ENCODE peak calls at places on chromosomes 11 and 22, in ten cellular contexts. One of them, this sample, is unnamed.
A peak's percentile ranks its signal among the peaks of the same experiment; 100 is the strongest.

GRCh38 chr11:44629732-44630345 is 64.4 kb downstream of the CD82 start:
- DNase-seq in HL-60: no peak
- DNase-seq in GM12892: no peak
- DNase-seq in esophagus muscularis mucosa: peak; percentile 72
- DNase-seq in breast epithelium: no peak
- DNase-seq in HepG2: no peak
- DNase-seq in transverse colon: no peak
- DNase-seq in HCT116: no peak
- DNase-seq in upper lobe of left lung: no peak
- DNase-seq in prostate gland: no peak
- DNase-seq in this sample: peak; percentile 3

GRCh38 chr11:84871116-84871515 is 756.0 kb downstream of the DLG2 start:
- DNase-seq in HL-60: no peak
- DNase-seq in GM12892: no peak
- DNase-seq in esophagus muscularis mucosa: no peak
- DNase-seq in breast epithelium: no peak
- DNase-seq in HepG2: no peak
- DNase-seq in transverse colon: no peak
- DNase-seq in HCT116: no peak
- DNase-seq in upper lobe of left lung: no peak
- DNase-seq in prostate gland: no peak
- DNase-seq in this sample: no peak

GRCh38 chr11:75141166-75141565 is 9.7 kb upstream of the SLCO2B1 start:
- DNase-seq in HL-60: no peak
- DNase-seq in GM12892: no peak
- DNase-seq in esophagus muscularis mucosa: no peak
- DNase-seq in breast epithelium: no peak
- DNase-seq in HepG2: no peak
- DNase-seq in transverse colon: no peak
- DNase-seq in HCT116: no peak
- DNase-seq in upper lobe of left lung: no peak
- DNase-seq in prostate gland: no peak
- DNase-seq in this sample: no peak

GRCh38 chr22:36921309-36922096 is 8.1 kb downstream of the CSF2RB start:
- DNase-seq in HL-60: peak; percentile 30
- DNase-seq in GM12892: peak; percentile 57
- DNase-seq in esophagus muscularis mucosa: no peak
- DNase-seq in breast epithelium: no peak
- DNase-seq in HepG2: no peak
- DNase-seq in transverse colon: peak; percentile 48
- DNase-seq in HCT116: no peak
- DNase-seq in upper lobe of left lung: peak; percentile 63
- DNase-seq in prostate gland: no peak
- DNase-seq in this sample: peak; percentile 39

GRCh38 chr11:45110562-45110961 is 35.9 kb upstream of the PRDM11 start:
- DNase-seq in HL-60: peak; percentile 35
- DNase-seq in GM12892: peak; percentile 35
- DNase-seq in esophagus muscularis mucosa: peak; percentile 89
- DNase-seq in breast epithelium: no peak
- DNase-seq in HepG2: peak; percentile 72
- DNase-seq in transverse colon: peak; percentile 33
- DNase-seq in HCT116: peak; percentile 64
- DNase-seq in upper lobe of left lung: no peak
- DNase-seq in prostate gland: peak; percentile 65
- DNase-seq in this sample: peak; percentile 48

GRCh38 chr11:34288482-34288881 is 69.3 kb downstream of the ABTB2 start:
- DNase-seq in HL-60: no peak
- DNase-seq in GM12892: no peak
- DNase-seq in esophagus muscularis mucosa: no peak
- DNase-seq in breast epithelium: no peak
- DNase-seq in HepG2: no peak
- DNase-seq in transverse colon: no peak
- DNase-seq in HCT116: no peak
- DNase-seq in upper lobe of left lung: no peak
- DNase-seq in prostate gland: no peak
- DNase-seq in this sample: no peak

GRCh38 chr22:48821346-48822186 is 1006.1 kb downstream of the BRD1 start:
- DNase-seq in HL-60: no peak
- DNase-seq in GM12892: no peak
- DNase-seq in esophagus muscularis mucosa: no peak
- DNase-seq in breast epithelium: peak; percentile 41
- DNase-seq in HepG2: no peak
- DNase-seq in transverse colon: no peak
- DNase-seq in HCT116: no peak
- DNase-seq in upper lobe of left lung: no peak
- DNase-seq in prostate gland: no peak
- DNase-seq in this sample: no peak

GRCh38 chr22:33710326-33710725 is 209.9 kb downstream of the LARGE1 start:
- DNase-seq in HL-60: no peak
- DNase-seq in GM12892: no peak
- DNase-seq in esophagus muscularis mucosa: no peak
- DNase-seq in breast epithelium: no peak
- DNase-seq in HepG2: no peak
- DNase-seq in transverse colon: no peak
- DNase-seq in HCT116: no peak
- DNase-seq in upper lobe of left lung: no peak
- DNase-seq in prostate gland: no peak
- DNase-seq in this sample: no peak

GRCh38 chr11:130220311-130221030 is 60.9 kb downstream of the ST14 start:
- DNase-seq in HL-60: no peak
- DNase-seq in GM12892: no peak
- DNase-seq in esophagus muscularis mucosa: peak; percentile 89
- DNase-seq in breast epithelium: no peak
- DNase-seq in HepG2: peak; percentile 61
- DNase-seq in transverse colon: no peak
- DNase-seq in HCT116: no peak
- DNase-seq in upper lobe of left lung: no peak
- DNase-seq in prostate gland: no peak
- DNase-seq in this sample: no peak

GRCh38 chr11:110431212-110432073 is 1.7 kb downstream of the FDX1 start:
- DNase-seq in HL-60: no peak
- DNase-seq in GM12892: no peak
- DNase-seq in esophagus muscularis mucosa: no peak
- DNase-seq in breast epithelium: no peak
- DNase-seq in HepG2: no peak
- DNase-seq in transverse colon: no peak
- DNase-seq in HCT116: no peak
- DNase-seq in upper lobe of left lung: no peak
- DNase-seq in prostate gland: no peak
- DNase-seq in this sample: no peak

GRCh38 chr11:134024420-134025085 is 44.3 kb upstream of the JAM3 start:
- DNase-seq in HL-60: no peak
- DNase-seq in GM12892: no peak
- DNase-seq in esophagus muscularis mucosa: no peak
- DNase-seq in breast epithelium: no peak
- DNase-seq in HepG2: no peak
- DNase-seq in transverse colon: no peak
- DNase-seq in HCT116: no peak
- DNase-seq in upper lobe of left lung: no peak
- DNase-seq in prostate gland: no peak
- DNase-seq in this sample: no peak

GRCh38 chr22:17106785-17107546 is 14.2 kb downstream of the TMEM121B start:
- DNase-seq in HL-60: peak; percentile 98
- DNase-seq in GM12892: no peak
- DNase-seq in esophagus muscularis mucosa: no peak
- DNase-seq in breast epithelium: no peak
- DNase-seq in HepG2: no peak
- DNase-seq in transverse colon: no peak
- DNase-seq in HCT116: no peak
- DNase-seq in upper lobe of left lung: peak; percentile 54
- DNase-seq in prostate gland: no peak
- DNase-seq in this sample: no peak

GRCh38 chr22:29369460-29369859 is 18.9 kb downstream of the AP1B1 start:
- DNase-seq in HL-60: peak; percentile 85
- DNase-seq in GM12892: no peak
- DNase-seq in esophagus muscularis mucosa: no peak
- DNase-seq in breast epithelium: no peak
- DNase-seq in HepG2: no peak
- DNase-seq in transverse colon: peak; percentile 39
- DNase-seq in HCT116: no peak
- DNase-seq in upper lobe of left lung: peak; percentile 77
- DNase-seq in prostate gland: no peak
- DNase-seq in this sample: no peak

GRCh38 chr11:47961383-47961782 is 19.0 kb upstream of the PTPRJ start:
- DNase-seq in HL-60: no peak
- DNase-seq in GM12892: no peak
- DNase-seq in esophagus muscularis mucosa: no peak
- DNase-seq in breast epithelium: no peak
- DNase-seq in HepG2: no peak
- DNase-seq in transverse colon: no peak
- DNase-seq in HCT116: peak; percentile 43
- DNase-seq in upper lobe of left lung: peak; percentile 26
- DNase-seq in prostate gland: no peak
- DNase-seq in this sample: no peak

GRCh38 chr11:70489276-70489675 is 90.9 kb downstream of the CTTN start:
- DNase-seq in HL-60: no peak
- DNase-seq in GM12892: no peak
- DNase-seq in esophagus muscularis mucosa: no peak
- DNase-seq in breast epithelium: no peak
- DNase-seq in HepG2: no peak
- DNase-seq in transverse colon: no peak
- DNase-seq in HCT116: no peak
- DNase-seq in upper lobe of left lung: no peak
- DNase-seq in prostate gland: no peak
- DNase-seq in this sample: no peak

GRCh38 chr22:44172370-44173108 is 8.2 kb upstream of the PARVG start:
- DNase-seq in HL-60: peak; percentile 93
- DNase-seq in GM12892: peak; percentile 77
- DNase-seq in esophagus muscularis mucosa: peak; percentile 93
- DNase-seq in breast epithelium: no peak
- DNase-seq in HepG2: no peak
- DNase-seq in transverse colon: peak; percentile 54
- DNase-seq in HCT116: no peak
- DNase-seq in upper lobe of left lung: peak; percentile 86
- DNase-seq in prostate gland: peak; percentile 35
- DNase-seq in this sample: peak; percentile 52

GRCh38 chr11:65574963-65575567 is 788 bp upstream of the EHBP1L1 start:
- DNase-seq in HL-60: no peak
- DNase-seq in GM12892: no peak
- DNase-seq in esophagus muscularis mucosa: no peak
- DNase-seq in breast epithelium: no peak
- DNase-seq in HepG2: no peak
- DNase-seq in transverse colon: peak; percentile 75
- DNase-seq in HCT116: no peak
- DNase-seq in upper lobe of left lung: peak; percentile 69
- DNase-seq in prostate gland: no peak
- DNase-seq in this sample: peak; percentile 73
- TF ChIP-seq POLR2AphosphoS5 in HL-60: no peak
- TF ChIP-seq POLR2AphosphoS5 in GM12892: no peak
- TF ChIP-seq POLR2AphosphoS5 in esophagus muscularis mucosa: no peak
- TF ChIP-seq POLR2AphosphoS5 in breast epithelium: no peak
- TF ChIP-seq POLR2AphosphoS5 in HepG2: no peak
- TF ChIP-seq POLR2AphosphoS5 in transverse colon: peak; percentile 29
- TF ChIP-seq POLR2AphosphoS5 in HCT116: peak; percentile 47
- TF ChIP-seq POLR2AphosphoS5 in upper lobe of left lung: no peak
- TF ChIP-seq POLR2AphosphoS5 in prostate gland: no peak
- TF ChIP-seq POLR2AphosphoS5 in this sample: no peak

GRCh38 chr11:19737575-19737974 is 24.9 kb downstream of the NAV2 start:
- DNase-seq in HL-60: no peak
- DNase-seq in GM12892: no peak
- DNase-seq in esophagus muscularis mucosa: no peak
- DNase-seq in breast epithelium: no peak
- DNase-seq in HepG2: no peak
- DNase-seq in transverse colon: no peak
- DNase-seq in HCT116: no peak
- DNase-seq in upper lobe of left lung: no peak
- DNase-seq in prostate gland: no peak
- DNase-seq in this sample: no peak
- TF ChIP-seq POLR2AphosphoS5 in HL-60: no peak
- TF ChIP-seq POLR2AphosphoS5 in GM12892: no peak
- TF ChIP-seq POLR2AphosphoS5 in esophagus muscularis mucosa: no peak
- TF ChIP-seq POLR2AphosphoS5 in breast epithelium: no peak
- TF ChIP-seq POLR2AphosphoS5 in HepG2: no peak
- TF ChIP-seq POLR2AphosphoS5 in transverse colon: no peak
- TF ChIP-seq POLR2AphosphoS5 in HCT116: no peak
- TF ChIP-seq POLR2AphosphoS5 in upper lobe of left lung: no peak
- TF ChIP-seq POLR2AphosphoS5 in prostate gland: no peak
- TF ChIP-seq POLR2AphosphoS5 in this sample: no peak

DNA sequence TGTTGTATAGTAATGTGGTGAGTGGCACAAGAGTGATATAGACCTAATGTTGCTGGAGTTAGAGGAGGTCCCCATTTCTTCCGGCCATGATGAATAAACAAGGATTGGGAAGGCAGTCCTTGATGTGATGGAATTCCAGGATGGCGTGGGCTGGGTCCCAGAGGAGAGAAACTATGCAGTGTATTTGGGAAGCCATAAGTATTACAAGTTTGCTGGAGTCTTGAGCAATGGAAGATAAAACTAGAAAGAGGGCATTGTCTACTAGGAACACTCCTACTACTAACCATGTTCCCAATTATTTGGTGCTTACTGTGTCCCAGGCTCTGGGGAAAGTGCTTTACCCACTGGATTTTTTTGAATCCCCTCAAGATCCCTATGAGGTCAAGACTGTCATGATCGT is 20.0 kb downstream of the LDLRAD3 start:
- DNase-seq in HL-60: no peak
- DNase-seq in GM12892: no peak
- DNase-seq in esophagus muscularis mucosa: no peak
- DNase-seq in breast epithelium: no peak
- DNase-seq in HepG2: no peak
- DNase-seq in transverse colon: no peak
- DNase-seq in HCT116: no peak
- DNase-seq in upper lobe of left lung: no peak
- DNase-seq in prostate gland: no peak
- DNase-seq in this sample: no peak
- TF ChIP-seq POLR2AphosphoS5 in HL-60: no peak
- TF ChIP-seq POLR2AphosphoS5 in GM12892: no peak
- TF ChIP-seq POLR2AphosphoS5 in esophagus muscularis mucosa: no peak
- TF ChIP-seq POLR2AphosphoS5 in breast epithelium: no peak
- TF ChIP-seq POLR2AphosphoS5 in HepG2: no peak
- TF ChIP-seq POLR2AphosphoS5 in transverse colon: no peak
- TF ChIP-seq POLR2AphosphoS5 in HCT116: no peak
- TF ChIP-seq POLR2AphosphoS5 in upper lobe of left lung: no peak
- TF ChIP-seq POLR2AphosphoS5 in prostate gland: no peak
- TF ChIP-seq POLR2AphosphoS5 in this sample: no peak

GRCh38 chr11:27076121-27076589 is 35.5 kb downstream of the BBOX1 start:
- DNase-seq in HL-60: no peak
- DNase-seq in GM12892: no peak
- DNase-seq in esophagus muscularis mucosa: no peak
- DNase-seq in breast epithelium: no peak
- DNase-seq in HepG2: no peak
- DNase-seq in transverse colon: no peak
- DNase-seq in HCT116: no peak
- DNase-seq in upper lobe of left lung: no peak
- DNase-seq in prostate gland: no peak
- DNase-seq in this sample: no peak

GRCh38 chr11:27081056-27081455 is 40.4 kb downstream of the BBOX1 start:
- DNase-seq in HL-60: no peak
- DNase-seq in GM12892: no peak
- DNase-seq in esophagus muscularis mucosa: no peak
- DNase-seq in breast epithelium: no peak
- DNase-seq in HepG2: no peak
- DNase-seq in transverse colon: no peak
- DNase-seq in HCT116: no peak
- DNase-seq in upper lobe of left lung: no peak
- DNase-seq in prostate gland: no peak
- DNase-seq in this sample: no peak

GRCh38 chr11:27075655-27076054 is 35.0 kb downstream of the BBOX1 start:
- DNase-seq in HL-60: no peak
- DNase-seq in GM12892: no peak
- DNase-seq in esophagus muscularis mucosa: no peak
- DNase-seq in breast epithelium: no peak
- DNase-seq in HepG2: no peak
- DNase-seq in transverse colon: no peak
- DNase-seq in HCT116: no peak
- DNase-seq in upper lobe of left lung: no peak
- DNase-seq in prostate gland: no peak
- DNase-seq in this sample: no peak

GRCh38 chr11:27075192-27075591 is 34.6 kb downstream of the BBOX1 start:
- DNase-seq in HL-60: no peak
- DNase-seq in GM12892: no peak
- DNase-seq in esophagus muscularis mucosa: no peak
- DNase-seq in breast epithelium: no peak
- DNase-seq in HepG2: no peak
- DNase-seq in transverse colon: no peak
- DNase-seq in HCT116: no peak
- DNase-seq in upper lobe of left lung: no peak
- DNase-seq in prostate gland: no peak
- DNase-seq in this sample: no peak
- TF ChIP-seq POLR2AphosphoS5 in HL-60: no peak
- TF ChIP-seq POLR2AphosphoS5 in GM12892: no peak
- TF ChIP-seq POLR2AphosphoS5 in esophagus muscularis mucosa: no peak
- TF ChIP-seq POLR2AphosphoS5 in breast epithelium: no peak
- TF ChIP-seq POLR2AphosphoS5 in HepG2: no peak
- TF ChIP-seq POLR2AphosphoS5 in transverse colon: no peak
- TF ChIP-seq POLR2AphosphoS5 in HCT116: no peak
- TF ChIP-seq POLR2AphosphoS5 in upper lobe of left lung: no peak
- TF ChIP-seq POLR2AphosphoS5 in prostate gland: no peak
- TF ChIP-seq POLR2AphosphoS5 in this sample: no peak